ENCODE peak calls at places on chromosome 13, in seven cellular contexts. One of them, this sample, is unnamed.

GRCh38 chr13:100525453-100526298 is 62.9 kb downstream of the GGACT start:
- DNase-seq in renal cortical epithelial cell: no peak
- DNase-seq in kidney epithelial cell: no peak
- DNase-seq in activated T-cell treated with anti-CD3 and anti-CD28 coated beads for 48 hours: no peak
- DNase-seq in GM13977: no peak
- DNase-seq in right cardiac atrium: no peak
- DNase-seq in chondrocyte: no peak
- DNase-seq in this sample: no peak

GRCh38 chr13:26230703-26231102 is 8.6 kb upstream of the RNF6 start:
- DNase-seq in activated T-cell treated with anti-CD3 and anti-CD28 coated beads for 48 hours: no peak
- DNase-seq in GM13977: no peak
- DNase-seq in kidney epithelial cell: no peak
- DNase-seq in chondrocyte: no peak
- DNase-seq in right cardiac atrium: no peak
- DNase-seq in renal cortical epithelial cell: no peak
- DNase-seq in this sample: no peak

GRCh38 chr13:95603887-95604533 is 40.5 kb downstream of the DZIP1 start:
- DNase-seq in right cardiac atrium: no peak
- DNase-seq in chondrocyte: no peak
- DNase-seq in kidney epithelial cell: peak
- DNase-seq in renal cortical epithelial cell: peak
- DNase-seq in GM13977: no peak
- DNase-seq in activated T-cell treated with anti-CD3 and anti-CD28 coated beads for 48 hours: no peak
- DNase-seq in this sample: no peak

GRCh38 chr13:84607614-84608013 is 725.3 kb upstream of the SLITRK1 start:
- DNase-seq in chondrocyte: no peak
- DNase-seq in right cardiac atrium: peak
- DNase-seq in GM13977: no peak
- DNase-seq in renal cortical epithelial cell: peak
- DNase-seq in activated T-cell treated with anti-CD3 and anti-CD28 coated beads for 48 hours: no peak
- DNase-seq in kidney epithelial cell: peak
- DNase-seq in this sample: no peak

GRCh38 chr13:101305981-101306411 is 110.3 kb downstream of the NALCN start:
- DNase-seq in right cardiac atrium: no peak
- DNase-seq in GM13977: no peak
- DNase-seq in kidney epithelial cell: no peak
- DNase-seq in chondrocyte: peak
- DNase-seq in renal cortical epithelial cell: no peak
- DNase-seq in activated T-cell treated with anti-CD3 and anti-CD28 coated beads for 48 hours: no peak
- DNase-seq in this sample: no peak

GRCh38 chr13:83265279-83265678 is 617.0 kb downstream of the SLITRK1 start:
- DNase-seq in right cardiac atrium: no peak
- DNase-seq in activated T-cell treated with anti-CD3 and anti-CD28 coated beads for 48 hours: no peak
- DNase-seq in kidney epithelial cell: no peak
- DNase-seq in chondrocyte: no peak
- DNase-seq in renal cortical epithelial cell: no peak
- DNase-seq in GM13977: no peak
- DNase-seq in this sample: no peak

GRCh38 chr13:36787181-36787580 is 31.8 kb upstream of the RFXAP start:
- DNase-seq in right cardiac atrium: no peak
- DNase-seq in chondrocyte: no peak
- DNase-seq in GM13977: no peak
- DNase-seq in kidney epithelial cell: no peak
- DNase-seq in activated T-cell treated with anti-CD3 and anti-CD28 coated beads for 48 hours: no peak
- DNase-seq in renal cortical epithelial cell: no peak
- DNase-seq in this sample: no peak

GRCh38 chr13:73040968-73041580 is 17.7 kb upstream of the KLF5 start:
- DNase-seq in chondrocyte: no peak
- DNase-seq in renal cortical epithelial cell: no peak
- DNase-seq in kidney epithelial cell: no peak
- DNase-seq in GM13977: no peak
- DNase-seq in right cardiac atrium: no peak
- DNase-seq in activated T-cell treated with anti-CD3 and anti-CD28 coated beads for 48 hours: no peak
- DNase-seq in this sample: no peak

GRCh38 chr13:25630327-25630726 is 258.6 kb downstream of the ATP8A2 start:
- DNase-seq in renal cortical epithelial cell: no peak
- DNase-seq in GM13977: no peak
- DNase-seq in activated T-cell treated with anti-CD3 and anti-CD28 coated beads for 48 hours: no peak
- DNase-seq in chondrocyte: no peak
- DNase-seq in right cardiac atrium: no peak
- DNase-seq in kidney epithelial cell: no peak
- DNase-seq in this sample: no peak

GRCh38 chr13:91639316-91639715 is 240.9 kb downstream of the GPC5 start:
- DNase-seq in kidney epithelial cell: no peak
- DNase-seq in chondrocyte: no peak
- DNase-seq in GM13977: no peak
- DNase-seq in activated T-cell treated with anti-CD3 and anti-CD28 coated beads for 48 hours: no peak
- DNase-seq in renal cortical epithelial cell: no peak
- DNase-seq in right cardiac atrium: no peak
- DNase-seq in this sample: no peak

GRCh38 chr13:98821372-98822237 is 69.1 kb upstream of the SLC15A1 start:
- DNase-seq in GM13977: no peak
- DNase-seq in renal cortical epithelial cell: peak
- DNase-seq in right cardiac atrium: no peak
- DNase-seq in chondrocyte: no peak
- DNase-seq in kidney epithelial cell: no peak
- DNase-seq in activated T-cell treated with anti-CD3 and anti-CD28 coated beads for 48 hours: no peak
- DNase-seq in this sample: no peak

GRCh38 chr13:34371108-34371507 is 553.2 kb downstream of the RFC3 start:
- DNase-seq in GM13977: no peak
- DNase-seq in right cardiac atrium: no peak
- DNase-seq in activated T-cell treated with anti-CD3 and anti-CD28 coated beads for 48 hours: no peak
- DNase-seq in kidney epithelial cell: no peak
- DNase-seq in chondrocyte: no peak
- DNase-seq in renal cortical epithelial cell: no peak
- DNase-seq in this sample: no peak

GRCh38 chr13:98930014-98930625 is 47.7 kb downstream of the DOCK9 start:
- DNase-seq in renal cortical epithelial cell: no peak
- DNase-seq in GM13977: no peak
- DNase-seq in right cardiac atrium: no peak
- DNase-seq in kidney epithelial cell: no peak
- DNase-seq in chondrocyte: no peak
- DNase-seq in activated T-cell treated with anti-CD3 and anti-CD28 coated beads for 48 hours: no peak
- DNase-seq in this sample: no peak

GRCh38 chr13:21625366-21625765 is 21.4 kb upstream of the MICU2 start:
- DNase-seq in activated T-cell treated with anti-CD3 and anti-CD28 coated beads for 48 hours: no peak
- DNase-seq in kidney epithelial cell: no peak
- DNase-seq in GM13977: peak
- DNase-seq in chondrocyte: no peak
- DNase-seq in right cardiac atrium: no peak
- DNase-seq in renal cortical epithelial cell: peak
- DNase-seq in this sample: no peak

GRCh38 chr13:89514534-89515312 is 1832.8 kb upstream of the MIR17HG start:
- DNase-seq in activated T-cell treated with anti-CD3 and anti-CD28 coated beads for 48 hours: no peak
- DNase-seq in chondrocyte: no peak
- DNase-seq in GM13977: no peak
- DNase-seq in renal cortical epithelial cell: peak
- DNase-seq in right cardiac atrium: no peak
- DNase-seq in kidney epithelial cell: peak
- DNase-seq in this sample: no peak

GRCh38 chr13:101916758-101917474 is 464.4 kb downstream of the ITGBL1 start:
- DNase-seq in right cardiac atrium: peak
- DNase-seq in kidney epithelial cell: no peak
- DNase-seq in chondrocyte: no peak
- DNase-seq in activated T-cell treated with anti-CD3 and anti-CD28 coated beads for 48 hours: no peak
- DNase-seq in renal cortical epithelial cell: no peak
- DNase-seq in GM13977: peak
- DNase-seq in this sample: no peak

GRCh38 chr13:110334256-110334655 is 27.2 kb downstream of the COL4A2 start:
- DNase-seq in chondrocyte: no peak
- DNase-seq in renal cortical epithelial cell: no peak
- DNase-seq in right cardiac atrium: no peak
- DNase-seq in GM13977: no peak
- DNase-seq in kidney epithelial cell: no peak
- DNase-seq in activated T-cell treated with anti-CD3 and anti-CD28 coated beads for 48 hours: no peak
- DNase-seq in this sample: no peak

GRCh38 chr13:51269039-51269438 is 46.8 kb downstream of the FAM124A start:
- DNase-seq in renal cortical epithelial cell: peak
- DNase-seq in kidney epithelial cell: no peak
- DNase-seq in chondrocyte: no peak
- DNase-seq in activated T-cell treated with anti-CD3 and anti-CD28 coated beads for 48 hours: no peak
- DNase-seq in GM13977: no peak
- DNase-seq in right cardiac atrium: no peak
- DNase-seq in this sample: no peak

GRCh38 chr13:19817510-19818158 is 34.9 kb upstream of the PSPC1 start:
- DNase-seq in right cardiac atrium: peak
- DNase-seq in kidney epithelial cell: no peak
- DNase-seq in renal cortical epithelial cell: peak
- DNase-seq in chondrocyte: peak
- DNase-seq in activated T-cell treated with anti-CD3 and anti-CD28 coated beads for 48 hours: no peak
- DNase-seq in GM13977: no peak
- DNase-seq in this sample: no peak

GRCh38 chr13:111153977-111154332 is 38.8 kb downstream of the ARHGEF7 start:
- DNase-seq in activated T-cell treated with anti-CD3 and anti-CD28 coated beads for 48 hours: no peak
- DNase-seq in chondrocyte: no peak
- DNase-seq in right cardiac atrium: no peak
- DNase-seq in renal cortical epithelial cell: no peak
- DNase-seq in kidney epithelial cell: no peak
- DNase-seq in GM13977: peak
- DNase-seq in this sample: peak

This sample was measured in GM12892.